ENCODE peak calls at places on chromosomes 7 and 10, in four cellular contexts. Y is cardiac muscle cell, G is sigmoid colon, R is HCT116. E is an unnamed sample. For H3K4me1, the result is how much of the 10 kb centered on the place peaks cover.

GRCh38 chr7:130891254-130892094 is 157.5 kb upstream of the KLF14 start:
- DNase-seq in Y (no peak), G (peak), R (peak), E (no peak)

GRCh38 chr7:274262-274661 is 15.7 kb upstream of the FOXL3 start:
- DNase-seq in Y (no peak), G (no peak), R (no peak), E (no peak)

GRCh38 chr7:128304212-128304611 is 39.5 kb downstream of the RBM28 start:
- DNase-seq in Y (no peak), G (no peak), R (no peak), E (no peak)

GRCh38 chr7:148925836-148926235 is 41.7 kb upstream of the EZH2 start:
- DNase-seq in Y (no peak), G (no peak), R (no peak), E (no peak)

GRCh38 chr10:60576130-60577069 is 186.7 kb upstream of the ANK3 start:
- DNase-seq in Y (no peak), G (no peak), R (no peak), E (no peak)

GRCh38 chr10:113788604-113789083 is 37.2 kb downstream of the PLEKHS1 start:
- DNase-seq in Y (no peak), G (peak), R (peak), E (no peak)

GRCh38 chr10:29924436-29924835 is 134.9 kb downstream of the JCAD start:
- DNase-seq in Y (no peak), G (no peak), R (no peak), E (no peak)

GRCh38 chr7:141366098-141366621 is 185.1 kb upstream of the AGK start:
- DNase-seq in Y (no peak), G (no peak), R (no peak), E (peak)

GRCh38 chr10:12605580-12606405 is 256.4 kb downstream of the CAMK1D start:
- DNase-seq in Y (no peak), G (peak), R (no peak), E (peak)

GRCh38 chr7:135232087-135232486 is 1.6 kb upstream of the STRA8 start:
- DNase-seq in Y (no peak), G (no peak), R (no peak), E (no peak)

GRCh38 chr7:141227454-141227853 is 153.6 kb downstream of the TMEM178B start:
- DNase-seq in Y (no peak), G (no peak), R (no peak), E (no peak)

GRCh38 chr10:93160829-93161228 is 87.1 kb downstream of the CYP26A1 start:
- DNase-seq in Y (no peak), G (peak), R (no peak), E (no peak)

GRCh38 chr7:17668122-17668521 is 272.2 kb downstream of the SNX13 start:
- DNase-seq in Y (no peak), G (no peak), R (no peak), E (no peak)

GRCh38 chr10:69180525-69181204 is 631 bp downstream of the SUPV3L1 start:
- DNase-seq in Y (no peak), G (no peak), R (no peak), E (peak)

GRCh38 chr7:22433710-22434460 is 66.1 kb downstream of the STEAP1B start:
- DNase-seq in Y (no peak), G (no peak), R (no peak), E (peak)

GRCh38 chr7:137689761-137690160 is 157.0 kb downstream of the DGKI start:
- DNase-seq in Y (no peak), G (no peak), R (no peak), E (no peak)

GRCh38 chr7:84735021-84735420 is 451.8 kb downstream of the SEMA3D start:
- DNase-seq in Y (no peak), G (no peak), R (no peak), E (no peak)

GRCh38 chr10:83212632-83213349 is 926.5 kb upstream of the GHITM start:
- DNase-seq in Y (no peak), G (no peak), R (no peak), E (no peak)

GRCh38 chr7:40507166-40507565 is 372.4 kb downstream of the SUGCT start:
- DNase-seq in Y (no peak), G (no peak), R (no peak), E (no peak)

GRCh38 chr7:105581066-105581811 is at the start of gene EFCAB10:
- DNase-seq in Y (peak), G (no peak), R (peak), E (peak)

GRCh38 chr10:68602434-68602833 is 42.3 kb downstream of the TET1 start:
- DNase-seq in Y (no peak), G (no peak), R (no peak), E (no peak)

GRCh38 chr7:34109936-34110626 is 204.7 kb downstream of the BMPER start:
- DNase-seq in Y (peak), G (no peak), R (no peak), E (no peak)

GRCh38 chr7:105673367-105674188 is 92.3 kb upstream of the EFCAB10 start:
- DNase-seq in Y (no peak), G (peak), R (no peak), E (no peak)

GRCh38 chr10:110979611-110980010 is 60.2 kb downstream of the SHOC2 start:
- DNase-seq in Y (no peak), G (no peak), R (no peak), E (no peak)

GRCh38 chr7:134547738-134548054 is 1.2 kb upstream of the AKR1B15 start:
- DNase-seq in Y (peak), G (peak), R (no peak), E (peak)

GRCh38 chr10:103047381-103047780 is 129.3 kb downstream of the CNNM2 start:
- DNase-seq in Y (no peak), G (no peak), R (no peak), E (no peak)

GRCh38 chr10:103044942-103045489 is 126.9 kb downstream of the CNNM2 start:
- DNase-seq in Y (peak), G (no peak), R (no peak), E (no peak)

GRCh38 chr10:103053659-103054581 is 135.8 kb downstream of the CNNM2 start:
- DNase-seq in Y (peak), G (peak), R (no peak), E (peak)

GRCh38 chr10:103045961-103046360 is 127.9 kb downstream of the CNNM2 start:
- DNase-seq in Y (no peak), G (no peak), R (no peak), E (no peak)

DNA sequence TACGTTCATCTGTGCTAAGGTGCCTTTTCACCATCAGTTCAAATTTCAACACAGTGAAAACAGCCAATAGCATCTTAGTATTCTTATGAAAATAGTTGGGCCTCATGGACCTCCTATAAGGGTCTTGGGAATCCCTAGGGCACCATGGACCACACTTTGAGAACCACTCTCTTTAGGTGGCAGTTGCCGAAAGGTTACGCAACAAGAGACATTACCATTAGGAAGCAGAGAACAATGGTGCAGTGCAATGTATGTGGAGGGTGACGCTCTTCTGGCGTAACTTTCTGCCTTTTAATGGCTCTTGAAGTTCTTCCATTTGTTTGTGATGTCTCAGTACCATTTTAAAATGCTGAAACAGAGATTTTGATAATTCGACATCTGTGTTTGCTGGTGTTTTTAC is 131.1 kb downstream of the CNNM2 start:
- DNase-seq in Y (no peak), G (no peak), R (no peak), E (no peak)
- H3K4me3 ChIP-seq in Y (no peak), G (no peak), R (no peak), E (no peak)

DNA sequence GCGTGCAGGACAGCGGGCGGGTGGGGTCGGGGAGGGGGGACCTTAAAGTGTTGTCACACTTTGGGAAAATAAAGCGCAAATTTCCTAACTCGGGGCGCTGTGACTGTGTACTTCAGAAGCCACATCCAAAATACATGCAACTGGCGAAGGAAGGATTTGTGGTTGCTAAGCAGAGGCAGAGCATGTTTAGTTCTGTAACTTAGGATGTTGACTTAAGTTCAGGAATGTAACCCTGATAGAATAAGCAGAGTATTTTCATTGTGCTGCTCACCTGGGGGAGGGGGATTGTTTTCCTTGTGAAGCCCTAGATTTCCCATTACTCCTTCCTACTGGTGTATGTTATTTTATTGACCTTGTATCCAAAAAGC is 494 bp upstream of the FAM53B start:
- DNase-seq in Y (no peak), G (no peak), R (peak), E (no peak)
- H3K4me1 ChIP-seq in Y (under half), G (under half), R (under half), E (under half)

GRCh38 chr7:120729300-120729699 is 128.6 kb downstream of the TSPAN12 start:
- DNase-seq in Y (no peak), G (peak), R (no peak), E (no peak)
- TF ChIP-seq CTCF in Y (no peak), G (no peak), R (no peak), E (no peak)

DNA sequence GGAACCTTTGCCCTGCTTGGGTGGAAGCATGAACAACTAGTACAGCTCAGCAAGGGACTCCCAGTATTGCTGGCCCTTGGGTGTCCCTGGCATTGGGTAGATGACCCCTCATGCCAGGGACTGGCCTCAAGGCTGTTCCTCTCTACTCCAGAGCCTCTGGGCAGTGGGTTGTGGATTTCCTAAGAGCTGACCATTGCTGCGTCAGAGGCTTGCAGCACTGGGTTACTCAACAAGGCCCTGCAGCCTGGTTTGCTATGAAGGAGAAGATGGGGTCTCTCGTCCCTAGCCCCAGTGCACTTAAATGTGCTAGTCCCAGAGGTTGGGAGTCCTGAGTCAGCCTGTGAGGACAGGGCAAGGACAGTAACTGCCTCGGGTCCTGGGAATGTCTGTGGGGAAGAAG is 2.5 kb downstream of the VSIR start:
- DNase-seq in Y (no peak), G (peak), R (no peak), E (no peak)
- H3K4me3 ChIP-seq in Y (no peak), G (no peak), R (no peak), E (no peak)

DNA sequence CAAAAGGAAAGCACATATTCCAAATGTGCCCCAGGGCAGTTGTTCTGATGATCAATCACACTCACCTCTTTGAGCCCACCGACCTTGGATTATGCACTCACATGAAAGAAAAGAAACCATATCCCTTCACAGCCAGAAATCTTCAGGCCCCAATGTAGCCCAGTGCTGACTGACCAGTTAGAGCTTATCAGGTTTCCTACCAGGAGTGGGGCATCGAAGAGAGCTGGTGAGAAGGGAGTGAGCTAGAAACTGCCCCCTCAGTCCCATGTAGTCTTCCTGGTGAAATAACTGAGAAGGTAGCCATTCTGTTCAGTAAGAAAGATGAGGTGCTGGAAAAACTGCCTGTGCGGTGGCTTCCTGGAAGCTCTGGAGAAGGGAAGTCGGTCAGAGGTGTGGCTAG is 32.2 kb downstream of the NRCAM start:
- DNase-seq in Y (no peak), G (no peak), R (no peak), E (no peak)
- H3K4me1 ChIP-seq in Y (under half), G (under half), R (under half), E (under half)

GRCh38 chr7:55504093-55504859 is 68.0 kb downstream of the VOPP1 start:
- DNase-seq in Y (peak), G (no peak), R (no peak), E (no peak)
- TF ChIP-seq CTCF in Y (no peak), G (no peak), R (no peak), E (no peak)

GRCh38 chr7:47504546-47505316 is 77.2 kb downstream of the TNS3 start:
- DNase-seq in Y (no peak), G (no peak), R (no peak), E (no peak)
- H3K4me3 ChIP-seq in Y (no peak), G (no peak), R (no peak), E (no peak)

GRCh38 chr10:6115824-6116350 is 27.1 kb downstream of the RBM17 start:
- DNase-seq in Y (no peak), G (no peak), R (no peak), E (no peak)
- H3K4me1 ChIP-seq in Y (under half), G (under half), R (under half), E (under half)

DNA sequence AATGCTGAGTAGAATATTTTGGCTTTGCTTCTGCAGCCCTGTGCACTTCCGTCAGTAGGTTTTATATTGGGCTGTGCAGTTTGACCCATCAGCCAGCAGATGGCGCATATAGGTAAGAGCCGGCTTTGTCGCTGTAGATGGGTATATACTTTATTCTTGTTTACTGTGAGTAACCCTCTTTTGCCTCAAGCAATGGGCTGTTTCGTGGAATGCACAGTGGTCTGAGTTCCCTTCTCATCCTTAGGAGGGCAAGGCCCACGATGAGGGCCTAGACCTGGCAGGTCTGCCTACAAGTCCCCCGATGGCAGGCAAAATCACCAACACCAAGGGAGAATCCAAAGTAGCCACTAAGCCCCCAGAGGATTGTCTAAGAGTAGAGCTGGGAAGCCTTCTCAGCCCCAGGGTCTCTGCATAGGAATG is 1002.9 kb upstream of the KCND2 start:
- DNase-seq in Y (peak), G (peak), R (peak), E (peak)
- TF ChIP-seq CTCF in Y (peak), G (peak), R (peak), E (peak)